ENCODE peak calls at places on chromosomes 2 and 18, in five cellular contexts. A, B, J, R and U are unnamed samples.

GRCh38 chr2:105747997-105748396 is 3.3 kb downstream of the NCK2 start:
- DNase-seq in R (no peak), B (no peak), A (no peak), J (no peak), U (no peak)

GRCh38 chr2:200761168-200761715 is 50.5 kb upstream of the BZW1 start:
- DNase-seq in J (no peak), R (peak), B (no peak), A (no peak), U (no peak)

GRCh38 chr2:46802665-46803550 is 112.7 kb downstream of the MCFD2 start:
- DNase-seq in R (no peak), J (no peak), B (no peak), A (no peak), U (no peak)

GRCh38 chr2:126662623-126663022 is 6.7 kb downstream of the GYPC start:
- DNase-seq in J (no peak), A (peak), R (no peak), B (no peak), U (no peak)

GRCh38 chr2:46876741-46877384 is 38.7 kb downstream of the MCFD2 start:
- DNase-seq in A (peak), B (peak), R (peak), J (peak), U (no peak)

GRCh38 chr2:105239924-105240323 is 1.6 kb upstream of the GPR45 start:
- DNase-seq in A (no peak), R (peak), J (no peak), B (no peak), U (no peak)

GRCh38 chr2:74094291-74094690 is 53.4 kb downstream of the BOLA3 start:
- DNase-seq in J (no peak), A (no peak), B (no peak), R (no peak), U (no peak)

GRCh38 chr2:43210467-43211303 is 15.7 kb downstream of the ZFP36L2 start:
- DNase-seq in A (peak), J (no peak), R (peak), B (no peak), U (no peak)

GRCh38 chr2:234272069-234272850 is 221.8 kb downstream of the SPP2 start:
- DNase-seq in J (no peak), A (no peak), R (no peak), B (no peak), U (no peak)

GRCh38 chr2:65731476-65731875 is 299.1 kb upstream of the SPRED2 start:
- DNase-seq in B (no peak), A (no peak), J (no peak), R (no peak), U (no peak)

GRCh38 chr2:127048969-127049897 is 57.7 kb downstream of the BIN1 start:
- DNase-seq in J (no peak), R (no peak), A (no peak), B (no peak), U (no peak)

GRCh38 chr18:22155584-22155983 is 13.8 kb upstream of the GATA6 start:
- DNase-seq in B (no peak), R (no peak), J (no peak), A (no peak), U (no peak)

GRCh38 chr2:21194828-21195227 is 71.1 kb downstream of the TDRD15 start:
- DNase-seq in B (no peak), J (no peak), A (no peak), R (no peak), U (no peak)

GRCh38 chr2:109304731-109305470 is 175.9 kb downstream of the SH3RF3 start:
- DNase-seq in R (no peak), B (no peak), J (no peak), A (no peak), U (no peak)

GRCh38 chr2:229675569-229675968 is 38.8 kb downstream of the DNER start:
- DNase-seq in J (peak), R (no peak), A (no peak), B (no peak), U (no peak)

GRCh38 chr2:140595107-140595506 is 1535.7 kb downstream of the LRP1B start:
- DNase-seq in B (no peak), A (no peak), R (no peak), J (no peak), U (no peak)

GRCh38 chr18:34158881-34159690 is 65.6 kb downstream of the NOL4 start:
- DNase-seq in R (no peak), B (no peak), J (peak), A (no peak), U (peak)

GRCh38 chr18:32956591-32957310 is 183.9 kb upstream of the KLHL14 start:
- DNase-seq in B (no peak), R (no peak), J (no peak), A (no peak), U (no peak)

GRCh38 chr2:221400411-221400810 is 171.7 kb downstream of the EPHA4 start:
- DNase-seq in A (no peak), R (no peak), J (no peak), B (no peak), U (no peak)

GRCh38 chr2:19786408-19787058 is 115.2 kb downstream of the TTC32 start:
- DNase-seq in R (no peak), J (no peak), B (peak), A (peak), U (no peak)

GRCh38 chr18:48028081-48028480 is 97.6 kb upstream of the SMAD2 start:
- DNase-seq in B (no peak), J (no peak), A (no peak), R (no peak), U (no peak)

GRCh38 chr2:17791121-17791902 is 24.9 kb upstream of the MSGN1 start:
- DNase-seq in B (no peak), J (no peak), A (peak), R (peak), U (no peak)

GRCh38 chr2:44928660-44929471 is 12.6 kb upstream of the SIX3 start:
- DNase-seq in B (no peak), J (no peak), A (no peak), R (no peak), U (no peak)

GRCh38 chr2:172040311-172040710 is 40.6 kb downstream of the METAP1D start:
- DNase-seq in A (no peak), B (no peak), R (no peak), J (no peak), U (no peak)

GRCh38 chr18:26746284-26747130 is 119.0 kb downstream of the AQP4 start:
- DNase-seq in A (no peak), B (peak), R (peak), J (no peak), U (no peak)

GRCh38 chr2:203301667-203302066 is 26.5 kb upstream of the ABI2 start:
- DNase-seq in R (no peak), B (no peak), J (no peak), A (no peak), U (no peak)

GRCh38 chr2:9460441-9461017 is 13.8 kb upstream of the IAH1 start:
- DNase-seq in J (no peak), R (no peak), B (no peak), A (no peak), U (no peak)

GRCh38 chr2:168758970-168759820 is 43.2 kb upstream of the NOSTRIN start:
- DNase-seq in R (peak), J (peak), B (peak), A (peak), U (peak)

GRCh38 chr2:145119225-145119624 is 599.3 kb upstream of the ZEB2 start:
- DNase-seq in A (no peak), R (no peak), J (no peak), B (no peak), U (no peak)

GRCh38 chr2:47270421-47270820 is 115.3 kb upstream of the STPG4 start:
- DNase-seq in J (no peak), B (no peak), R (no peak), A (no peak), U (no peak)